ENCODE peak calls at places on chromosome 21, in four cellular contexts. One of them, this sample, is unnamed.

GRCh38 chr21:34530264-34530663 is 18.3 kb upstream of the KCNE1 start:
- DNase-seq in foreskin fibroblast: peak
- DNase-seq in stomach: no peak
- DNase-seq in nephron progenitor cell: no peak
- DNase-seq in this sample: no peak

GRCh38 chr21:27532081-27532480 is 565.2 kb upstream of the ADAMTS5 start:
- DNase-seq in foreskin fibroblast: peak
- DNase-seq in stomach: no peak
- DNase-seq in nephron progenitor cell: no peak
- DNase-seq in this sample: peak

GRCh38 chr21:28099296-28099695 is 893.4 kb downstream of the LTN1 start:
- DNase-seq in foreskin fibroblast: peak
- DNase-seq in stomach: no peak
- DNase-seq in nephron progenitor cell: no peak
- DNase-seq in this sample: no peak

GRCh38 chr21:43645414-43645891 is 13.8 kb downstream of the HSF2BP start:
- DNase-seq in foreskin fibroblast: peak
- DNase-seq in stomach: peak
- DNase-seq in nephron progenitor cell: peak
- DNase-seq in this sample: peak

GRCh38 chr21:31410763-31411278 is 66.8 kb upstream of the TIAM1 start:
- DNase-seq in foreskin fibroblast: no peak
- DNase-seq in stomach: no peak
- DNase-seq in nephron progenitor cell: peak
- DNase-seq in this sample: no peak

GRCh38 chr21:43658769-43659135 is 536 bp downstream of the HSF2BP start:
- DNase-seq in foreskin fibroblast: no peak
- DNase-seq in stomach: no peak
- DNase-seq in nephron progenitor cell: no peak
- DNase-seq in this sample: no peak

GRCh38 chr21:27674037-27674436 is 707.1 kb upstream of the ADAMTS5 start:
- DNase-seq in foreskin fibroblast: peak
- DNase-seq in stomach: no peak
- DNase-seq in nephron progenitor cell: no peak
- DNase-seq in this sample: no peak

GRCh38 chr21:17003221-17003620 is 509.6 kb upstream of the CXADR start:
- DNase-seq in foreskin fibroblast: peak
- DNase-seq in stomach: no peak
- DNase-seq in nephron progenitor cell: no peak
- DNase-seq in this sample: no peak

GRCh38 chr21:17467829-17468228 is 45.0 kb upstream of the CXADR start:
- DNase-seq in foreskin fibroblast: no peak
- DNase-seq in stomach: no peak
- DNase-seq in nephron progenitor cell: no peak
- DNase-seq in this sample: no peak

GRCh38 chr21:36504067-36505058 is 24.4 kb upstream of the CLDN14 start:
- DNase-seq in foreskin fibroblast: peak
- DNase-seq in stomach: no peak
- DNase-seq in nephron progenitor cell: peak
- DNase-seq in this sample: peak

GRCh38 chr21:40143822-40144525 is 276.7 kb downstream of the PCP4 start:
- DNase-seq in foreskin fibroblast: peak
- DNase-seq in stomach: peak
- DNase-seq in nephron progenitor cell: peak
- DNase-seq in this sample: peak

GRCh38 chr21:36909901-36910561 is 56.4 kb downstream of the HLCS start:
- DNase-seq in foreskin fibroblast: peak
- DNase-seq in stomach: no peak
- DNase-seq in nephron progenitor cell: no peak
- DNase-seq in this sample: no peak

GRCh38 chr21:43328591-43329360 is 98.2 kb downstream of the SIK1 start:
- DNase-seq in foreskin fibroblast: no peak
- DNase-seq in stomach: no peak
- DNase-seq in nephron progenitor cell: no peak
- DNase-seq in this sample: no peak

GRCh38 chr21:39000496-39000895 is 182.8 kb downstream of the PSMG1 start:
- DNase-seq in foreskin fibroblast: no peak
- DNase-seq in stomach: no peak
- DNase-seq in nephron progenitor cell: no peak
- DNase-seq in this sample: no peak

GRCh38 chr21:33761104-33762036 is 119.1 kb downstream of the ITSN1 start:
- DNase-seq in foreskin fibroblast: peak
- DNase-seq in stomach: no peak
- DNase-seq in nephron progenitor cell: no peak
- DNase-seq in this sample: no peak

GRCh38 chr21:25639922-25640670 is 1.0 kb downstream of the JAM2 start:
- DNase-seq in foreskin fibroblast: peak
- DNase-seq in stomach: no peak
- DNase-seq in nephron progenitor cell: peak
- DNase-seq in this sample: no peak

GRCh38 chr21:27275294-27275927 is 308.5 kb upstream of the ADAMTS5 start:
- DNase-seq in foreskin fibroblast: peak
- DNase-seq in stomach: no peak
- DNase-seq in nephron progenitor cell: no peak
- DNase-seq in this sample: no peak

GRCh38 chr21:45591619-45592207 is 49.5 kb upstream of the SLC19A1 start:
- DNase-seq in foreskin fibroblast: no peak
- DNase-seq in stomach: no peak
- DNase-seq in nephron progenitor cell: no peak
- DNase-seq in this sample: no peak

GRCh38 chr21:40177979-40178378 is 310.7 kb downstream of the PCP4 start:
- DNase-seq in foreskin fibroblast: no peak
- DNase-seq in stomach: no peak
- DNase-seq in nephron progenitor cell: no peak
- DNase-seq in this sample: no peak